ENCODE peak calls at places on chromosomes 1 and 21, in seven cellular contexts. Y is fibroblast of the aortic adventitia; F is GM13977; C is activated T-cell treated with anti-CD3 and anti-CD28 coated beads for 48 hours; S is activated CD4-positive, alpha-beta T cell treated with anti-CD3 and anti-CD28 coated beads, Interleukin-2, amount 50 U/mL, for 1 hour; X is A549; H is AG04450. V is an unnamed sample.

GRCh38 chr1:161725888-161726630 is 4.7 kb downstream of the FCRLB start:
- DNase-seq in Y (peak; percentile 58), C (peak; percentile 14), S (peak; percentile 22), F (peak; percentile 38), H (no peak), X (peak; percentile 60), V (peak; percentile 9)

GRCh38 chr1:161198877-161199431 is at the start of gene ADAMTS4:
- DNase-seq in H (peak; percentile 48), F (no peak), X (no peak), Y (peak; percentile 91), S (no peak), C (no peak), V (no peak)

GRCh38 chr1:161946071-161946987 is 77.3 kb downstream of the OLFML2B start:
- DNase-seq in X (no peak), S (no peak), C (no peak), H (no peak), F (no peak), Y (peak; percentile 84), V (no peak)

GRCh38 chr1:241837901-241838300 is 10.1 kb upstream of the EXO1 start:
- DNase-seq in X (peak; percentile 78), Y (peak; percentile 89), S (no peak), C (no peak), F (no peak), H (peak; percentile 94), V (no peak)

GRCh38 chr1:204342310-204342709 is 17.4 kb downstream of the PLEKHA6 start:
- DNase-seq in S (no peak), X (no peak), Y (no peak), F (no peak), H (no peak), C (no peak), V (no peak)

GRCh38 chr1:14228677-14229076 is 369.8 kb upstream of the KAZN start:
- DNase-seq in H (no peak), S (no peak), X (no peak), C (no peak), Y (no peak), F (no peak), V (no peak)

GRCh38 chr1:229105109-229105508 is 165.8 kb upstream of the RAB4A start:
- DNase-seq in H (no peak), S (no peak), Y (no peak), C (no peak), X (no peak), F (no peak), V (no peak)

GRCh38 chr1:71135571-71135970 is 54.7 kb upstream of the ZRANB2 start:
- DNase-seq in H (no peak), F (no peak), S (no peak), C (no peak), X (no peak), Y (peak; percentile 10), V (no peak)

GRCh38 chr1:8189931-8190483 is 127.9 kb upstream of the SLC45A1 start:
- DNase-seq in X (peak; percentile 73), F (no peak), Y (peak; percentile 48), H (no peak), C (no peak), S (no peak), V (no peak)

GRCh38 chr1:202046227-202046626 is 35.8 kb downstream of the ELF3 start:
- DNase-seq in C (no peak), F (no peak), X (no peak), Y (no peak), S (no peak), H (no peak), V (no peak)

GRCh38 chr1:226001852-226002666 is 2.9 kb upstream of the SDE2 start:
- DNase-seq in Y (peak; percentile 54), S (peak; percentile 56), X (peak; percentile 17), F (no peak), C (peak; percentile 25), H (no peak), V (peak; percentile 23)

GRCh38 chr1:60848583-60849188 is 233.7 kb upstream of the NFIA start:
- DNase-seq in Y (peak; percentile 82), H (no peak), S (no peak), C (no peak), F (no peak), X (peak; percentile 32), V (no peak)

GRCh38 chr1:163410073-163410522 is 88.3 kb downstream of the NUF2 start:
- DNase-seq in C (peak; percentile 3), X (peak; percentile 64), Y (peak; percentile 71), H (peak; percentile 2), F (peak; percentile 49), S (peak; percentile 7), V (no peak)

GRCh38 chr1:70150444-70150843 is 54.9 kb downstream of the LRRC40 start:
- DNase-seq in C (no peak), S (no peak), H (no peak), X (no peak), F (no peak), Y (no peak), V (no peak)

GRCh38 chr1:202964755-202965440 is 2.2 kb downstream of the CYB5R1 start:
- DNase-seq in X (no peak), S (no peak), C (no peak), F (no peak), H (no peak), Y (peak; percentile 32), V (no peak)

GRCh38 chr1:1087351-1088035 is 13.4 kb upstream of the RNF223 start:
- DNase-seq in F (no peak), C (no peak), Y (no peak), S (no peak), H (no peak), X (no peak), V (no peak)

GRCh38 chr21:21200103-21200938 is 202.1 kb downstream of the NCAM2 start:
- DNase-seq in H (peak; percentile 93), X (peak; percentile 3), S (no peak), C (no peak), F (no peak), Y (peak; percentile 99), V (no peak)

GRCh38 chr1:71222668-71223067 is 141.8 kb upstream of the ZRANB2 start:
- DNase-seq in F (no peak), Y (no peak), X (no peak), H (no peak), S (no peak), C (no peak), V (no peak)

GRCh38 chr1:185208626-185209170 is 51.7 kb downstream of the SWT1 start:
- DNase-seq in X (no peak), C (no peak), S (no peak), F (no peak), H (no peak), Y (peak; percentile 49), V (no peak)

GRCh38 chr1:241401156-241401555 is 44.2 kb upstream of the RGS7 start:
- DNase-seq in Y (no peak), C (no peak), S (no peak), H (no peak), X (no peak), F (no peak), V (no peak)

GRCh38 chr1:32861904-32862698 is 8.6 kb downstream of the FNDC5 start:
- DNase-seq in F (no peak), Y (peak; percentile 44), X (no peak), S (no peak), C (no peak), H (no peak), V (no peak)

GRCh38 chr1:35642472-35642955 is 1.2 kb upstream of the PSMB2 start:
- DNase-seq in X (peak; percentile 47), F (no peak), C (peak; percentile 8), H (no peak), S (no peak), Y (no peak), V (no peak)

GRCh38 chr1:5994713-5995621 is 2.7 kb upstream of the NPHP4 start:
- DNase-seq in H (no peak), C (peak; percentile 42), Y (no peak), X (no peak), F (peak; percentile 69), S (peak; percentile 62), V (peak; percentile 32)

GRCh38 chr21:29725025-29725736 is 214.6 kb downstream of the GRIK1 start:
- DNase-seq in F (no peak), C (no peak), Y (no peak), S (no peak), X (no peak), H (no peak), V (no peak)

GRCh38 chr1:2230781-2231666 is 2.9 kb downstream of the SKI start:
- DNase-seq in H (no peak), C (no peak), F (no peak), Y (no peak), S (peak; percentile 64), X (no peak), V (no peak)

GRCh38 chr1:156814571-156815260 is 1.9 kb downstream of the SH2D2A start:
- DNase-seq in X (no peak), H (no peak), Y (no peak), C (no peak), F (no peak), S (peak; percentile 51), V (no peak)

GRCh38 chr1:37946703-37947360 is at the start of gene INPP5B:
- DNase-seq in C (peak; percentile 75), H (peak; percentile 65), Y (peak; percentile 92), F (peak; percentile 92), S (peak; percentile 50), X (peak; percentile 84), V (peak; percentile 20)

GRCh38 chr1:155022136-155022926 is 11.2 kb downstream of the DCST2 start:
- DNase-seq in S (no peak), Y (no peak), C (no peak), H (no peak), X (peak; percentile 38), F (no peak), V (no peak)

GRCh38 chr21:15309022-15309590 is 244.3 kb upstream of the NRIP1 start:
- DNase-seq in H (no peak), Y (peak; percentile 38), S (no peak), F (no peak), C (no peak), X (no peak), V (no peak)

GRCh38 chr1:212930986-212931678 is 19.2 kb upstream of the VASH2 start:
- DNase-seq in C (no peak), H (no peak), X (peak; percentile 79), Y (no peak), F (peak; percentile 30), S (no peak), V (no peak)

GRCh38 chr1:33957854-33958253 is 94.0 kb downstream of the HMGB4 start:
- DNase-seq in S (no peak), X (no peak), H (no peak), F (no peak), Y (no peak), C (no peak), V (no peak)

GRCh38 chr1:8913457-8913856 is 32.2 kb upstream of the CA6 start:
- DNase-seq in C (no peak), X (no peak), Y (no peak), H (no peak), S (no peak), F (no peak), V (no peak)

GRCh38 chr1:203322480-203323179 is 17.3 kb downstream of the BTG2 start:
- DNase-seq in H (no peak), C (no peak), S (no peak), Y (peak; percentile 67), X (no peak), F (no peak), V (no peak)

GRCh38 chr21:42654179-42654912 is 925 bp downstream of the PDE9A start:
- DNase-seq in S (no peak), C (peak; percentile 13), F (peak; percentile 76), H (no peak), Y (no peak), X (peak; percentile 26), V (no peak)

GRCh38 chr1:89953072-89953626 is 41.8 kb upstream of the ZNF326 start:
- DNase-seq in X (peak; percentile 85), Y (peak; percentile 85), C (peak; percentile 16), H (peak; percentile 47), F (no peak), S (peak; percentile 22), V (no peak)